ENCODE peak calls at places on chromosomes 3 and 15, in seven cellular contexts. One of them, this sample, is unnamed.

GRCh38 chr15:45117327-45118130 is 3.4 kb downstream of the DUOXA2 start:
- DNase-seq in IMR-90: no peak
- DNase-seq in H9: no peak
- DNase-seq in left ventricle myocardium inferior: no peak
- DNase-seq in A549: no peak
- DNase-seq in mammary epithelial cell: no peak
- DNase-seq in heart left ventricle: no peak
- DNase-seq in this sample: no peak

GRCh38 chr15:62394079-62394478 is 229.0 kb upstream of the C2CD4B start:
- DNase-seq in H9: no peak
- DNase-seq in A549: no peak
- DNase-seq in mammary epithelial cell: no peak
- DNase-seq in IMR-90: peak
- DNase-seq in left ventricle myocardium inferior: no peak
- DNase-seq in heart left ventricle: no peak
- DNase-seq in this sample: no peak

GRCh38 chr3:38479431-38480092 is 16.6 kb upstream of the EXOG start:
- DNase-seq in left ventricle myocardium inferior: peak
- DNase-seq in A549: peak
- DNase-seq in heart left ventricle: peak
- DNase-seq in mammary epithelial cell: peak
- DNase-seq in IMR-90: peak
- DNase-seq in H9: peak
- DNase-seq in this sample: peak

GRCh38 chr3:186772281-186772885 is 11.0 kb upstream of the EIF4A2 start:
- DNase-seq in mammary epithelial cell: no peak
- DNase-seq in H9: peak
- DNase-seq in A549: no peak
- DNase-seq in heart left ventricle: no peak
- DNase-seq in IMR-90: no peak
- DNase-seq in left ventricle myocardium inferior: no peak
- DNase-seq in this sample: no peak

GRCh38 chr3:132055872-132056271 is 21.1 kb upstream of the CPNE4 start:
- DNase-seq in H9: no peak
- DNase-seq in IMR-90: no peak
- DNase-seq in left ventricle myocardium inferior: no peak
- DNase-seq in mammary epithelial cell: no peak
- DNase-seq in heart left ventricle: no peak
- DNase-seq in A549: no peak
- DNase-seq in this sample: no peak

GRCh38 chr3:89332311-89333159 is 225.1 kb downstream of the EPHA3 start:
- DNase-seq in A549: no peak
- DNase-seq in left ventricle myocardium inferior: no peak
- DNase-seq in IMR-90: no peak
- DNase-seq in H9: peak
- DNase-seq in mammary epithelial cell: no peak
- DNase-seq in heart left ventricle: no peak
- DNase-seq in this sample: no peak

GRCh38 chr3:46284981-46285683 is 42.9 kb downstream of the CCR3 start:
- DNase-seq in mammary epithelial cell: peak
- DNase-seq in left ventricle myocardium inferior: peak
- DNase-seq in heart left ventricle: no peak
- DNase-seq in A549: no peak
- DNase-seq in H9: no peak
- DNase-seq in IMR-90: no peak
- DNase-seq in this sample: no peak

GRCh38 chr15:99104788-99105515 is at the start of gene SYNM:
- DNase-seq in A549: peak
- DNase-seq in H9: peak
- DNase-seq in IMR-90: peak
- DNase-seq in mammary epithelial cell: peak
- DNase-seq in left ventricle myocardium inferior: peak
- DNase-seq in heart left ventricle: peak
- DNase-seq in this sample: peak

GRCh38 chr15:96348112-96349027 is 17.9 kb downstream of the NR2F2 start:
- DNase-seq in mammary epithelial cell: no peak
- DNase-seq in A549: no peak
- DNase-seq in IMR-90: no peak
- DNase-seq in heart left ventricle: no peak
- DNase-seq in H9: peak
- DNase-seq in left ventricle myocardium inferior: no peak
- DNase-seq in this sample: no peak

GRCh38 chr15:56744701-56745683 is 11.7 kb upstream of the ZNF280D start:
- DNase-seq in A549: no peak
- DNase-seq in IMR-90: peak
- DNase-seq in heart left ventricle: no peak
- DNase-seq in mammary epithelial cell: no peak
- DNase-seq in H9: no peak
- DNase-seq in left ventricle myocardium inferior: no peak
- DNase-seq in this sample: no peak

GRCh38 chr3:4994823-4995499 is 15.7 kb downstream of the BHLHE40 start:
- DNase-seq in H9: no peak
- DNase-seq in mammary epithelial cell: peak
- DNase-seq in heart left ventricle: peak
- DNase-seq in left ventricle myocardium inferior: peak
- DNase-seq in A549: peak
- DNase-seq in IMR-90: peak
- DNase-seq in this sample: peak

GRCh38 chr15:31400222-31400927 is 73.7 kb downstream of the KLF13 start:
- DNase-seq in IMR-90: no peak
- DNase-seq in heart left ventricle: no peak
- DNase-seq in H9: no peak
- DNase-seq in mammary epithelial cell: no peak
- DNase-seq in A549: no peak
- DNase-seq in left ventricle myocardium inferior: peak
- DNase-seq in this sample: no peak

GRCh38 chr15:48244923-48245322 is 38.8 kb downstream of the SLC12A1 start:
- DNase-seq in IMR-90: no peak
- DNase-seq in A549: no peak
- DNase-seq in heart left ventricle: no peak
- DNase-seq in left ventricle myocardium inferior: no peak
- DNase-seq in H9: no peak
- DNase-seq in mammary epithelial cell: peak
- DNase-seq in this sample: peak

GRCh38 chr15:28075482-28076029 is 23.6 kb downstream of the OCA2 start:
- DNase-seq in heart left ventricle: no peak
- DNase-seq in IMR-90: no peak
- DNase-seq in A549: no peak
- DNase-seq in mammary epithelial cell: no peak
- DNase-seq in H9: no peak
- DNase-seq in left ventricle myocardium inferior: no peak
- DNase-seq in this sample: no peak

DNA sequence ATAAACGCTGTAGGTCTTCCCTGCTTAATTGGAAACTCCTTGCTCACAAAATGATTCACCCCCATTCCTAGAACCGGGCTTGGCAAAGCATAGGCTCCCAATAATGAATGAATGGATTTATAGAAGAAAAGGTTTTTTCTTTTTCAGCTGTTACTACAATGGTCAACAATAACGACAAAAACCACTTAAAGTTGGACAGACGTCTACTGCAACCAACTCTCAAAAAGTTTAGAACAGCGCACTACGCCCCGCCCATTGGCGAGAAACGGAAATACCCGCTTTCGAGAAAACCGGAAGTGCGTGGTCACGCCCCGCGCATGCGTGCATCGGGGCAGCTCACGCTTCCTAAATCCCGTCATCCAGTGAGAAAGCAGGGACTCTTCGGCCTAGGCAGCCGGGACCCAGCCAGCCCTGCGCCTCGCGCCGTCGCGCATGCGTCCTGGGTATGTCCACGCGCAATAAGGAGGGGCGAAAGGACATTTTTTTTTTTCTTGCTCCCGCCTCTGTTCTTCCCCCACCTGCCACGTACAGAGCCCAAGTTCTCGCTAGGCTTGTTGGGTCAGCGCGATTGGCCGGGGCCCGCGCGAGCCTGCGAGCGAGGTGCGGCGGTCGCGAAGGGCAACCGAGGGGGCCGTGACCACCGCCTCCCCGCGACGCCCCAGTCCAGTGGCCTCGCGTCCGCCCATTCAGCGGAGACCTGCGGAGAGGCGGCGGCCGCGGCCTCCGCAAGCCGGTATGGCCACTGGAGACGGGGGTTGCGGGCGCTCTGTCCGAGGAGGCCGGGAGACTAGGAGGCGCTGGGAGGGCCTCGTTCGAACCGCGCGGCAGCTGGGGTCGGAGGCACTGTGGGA is at the start of gene TFG:
- DNase-seq in IMR-90: peak
- DNase-seq in left ventricle myocardium inferior: peak
- DNase-seq in A549: peak
- DNase-seq in heart left ventricle: peak
- DNase-seq in H9: peak
- DNase-seq in mammary epithelial cell: peak
- DNase-seq in this sample: peak
- TF ChIP-seq CTCF in IMR-90: no peak
- TF ChIP-seq CTCF in left ventricle myocardium inferior: no peak
- TF ChIP-seq CTCF in A549: no peak
- TF ChIP-seq CTCF in heart left ventricle: no peak
- TF ChIP-seq CTCF in H9: no peak
- TF ChIP-seq CTCF in mammary epithelial cell: no peak
- TF ChIP-seq CTCF in this sample: no peak

GRCh38 chr3:124861041-124861440 is 26.1 kb downstream of the ITGB5 start:
- DNase-seq in left ventricle myocardium inferior: no peak
- DNase-seq in A549: peak
- DNase-seq in heart left ventricle: no peak
- DNase-seq in H9: no peak
- DNase-seq in mammary epithelial cell: no peak
- DNase-seq in IMR-90: no peak
- DNase-seq in this sample: no peak
- H3K27ac ChIP-seq in left ventricle myocardium inferior: peak
- H3K27ac ChIP-seq in A549: peak
- H3K27ac ChIP-seq in heart left ventricle: peak
- H3K27ac ChIP-seq in H9: no peak
- H3K27ac ChIP-seq in mammary epithelial cell: no peak
- H3K27ac ChIP-seq in IMR-90: peak
- H3K27ac ChIP-seq in this sample: peak

GRCh38 chr3:187974857-187975257 is 179.1 kb upstream of the LPP start:
- DNase-seq in mammary epithelial cell: no peak
- DNase-seq in H9: no peak
- DNase-seq in left ventricle myocardium inferior: no peak
- DNase-seq in heart left ventricle: no peak
- DNase-seq in IMR-90: no peak
- DNase-seq in A549: no peak
- DNase-seq in this sample: no peak
- TF ChIP-seq CTCF in mammary epithelial cell: peak
- TF ChIP-seq CTCF in H9: no peak
- TF ChIP-seq CTCF in left ventricle myocardium inferior: peak
- TF ChIP-seq CTCF in heart left ventricle: peak
- TF ChIP-seq CTCF in IMR-90: no peak
- TF ChIP-seq CTCF in A549: no peak
- TF ChIP-seq CTCF in this sample: no peak

GRCh38 chr3:50610181-50610971 is 1.2 kb downstream of the CISH start:
- DNase-seq in left ventricle myocardium inferior: peak
- DNase-seq in heart left ventricle: peak
- DNase-seq in A549: no peak
- DNase-seq in mammary epithelial cell: no peak
- DNase-seq in IMR-90: no peak
- DNase-seq in H9: no peak
- DNase-seq in this sample: no peak

GRCh38 chr3:50609743-50610085 is 1.9 kb downstream of the CISH start:
- DNase-seq in A549: no peak
- DNase-seq in heart left ventricle: no peak
- DNase-seq in H9: no peak
- DNase-seq in mammary epithelial cell: no peak
- DNase-seq in IMR-90: no peak
- DNase-seq in left ventricle myocardium inferior: no peak
- DNase-seq in this sample: no peak

GRCh38 chr3:50607271-50608091 is 4.1 kb downstream of the CISH start:
- DNase-seq in IMR-90: no peak
- DNase-seq in H9: no peak
- DNase-seq in heart left ventricle: no peak
- DNase-seq in mammary epithelial cell: no peak
- DNase-seq in left ventricle myocardium inferior: no peak
- DNase-seq in A549: no peak
- DNase-seq in this sample: no peak

GRCh38 chr3:50608278-50608677 is 3.3 kb downstream of the CISH start:
- DNase-seq in left ventricle myocardium inferior: no peak
- DNase-seq in H9: no peak
- DNase-seq in heart left ventricle: no peak
- DNase-seq in IMR-90: no peak
- DNase-seq in A549: no peak
- DNase-seq in mammary epithelial cell: no peak
- DNase-seq in this sample: no peak

DNA sequence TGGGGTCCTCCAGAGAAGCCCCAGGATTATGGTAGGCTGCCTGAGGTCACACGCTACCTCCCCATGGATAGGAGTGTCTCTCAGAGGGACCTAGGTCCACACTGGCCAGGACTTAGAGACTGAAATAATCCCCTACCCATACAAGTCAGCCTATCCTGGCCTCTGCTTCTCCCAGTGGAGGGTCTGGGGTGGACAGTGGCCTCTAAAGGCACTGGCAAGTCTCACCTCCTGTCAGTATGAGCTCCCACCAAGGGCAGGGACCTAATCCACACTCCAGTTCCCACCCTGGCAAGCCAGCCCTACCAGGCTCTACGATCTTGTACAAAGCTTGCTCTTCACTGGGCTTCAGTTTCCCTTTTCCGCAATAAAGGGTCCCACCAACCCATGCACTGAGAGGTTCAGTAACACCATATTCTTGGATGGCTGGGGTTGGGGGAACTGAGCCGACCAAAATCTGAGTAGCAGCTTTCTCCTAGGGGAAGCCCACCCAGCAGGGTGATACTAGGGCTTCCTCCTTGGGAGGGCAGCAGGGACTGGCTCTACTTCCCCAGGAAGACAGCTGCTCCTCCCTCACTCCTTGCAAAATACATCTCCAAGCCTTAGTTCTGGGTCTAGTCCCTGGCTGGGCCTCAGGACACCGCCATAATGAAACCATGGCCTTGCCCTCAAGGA is 2.4 kb downstream of the CISH start:
- DNase-seq in left ventricle myocardium inferior: no peak
- DNase-seq in H9: no peak
- DNase-seq in mammary epithelial cell: no peak
- DNase-seq in A549: no peak
- DNase-seq in heart left ventricle: no peak
- DNase-seq in IMR-90: no peak
- DNase-seq in this sample: no peak
- H3K27ac ChIP-seq in left ventricle myocardium inferior: peak
- H3K27ac ChIP-seq in H9: no peak
- H3K27ac ChIP-seq in mammary epithelial cell: no peak
- H3K27ac ChIP-seq in A549: no peak
- H3K27ac ChIP-seq in heart left ventricle: no peak
- H3K27ac ChIP-seq in IMR-90: no peak
- H3K27ac ChIP-seq in this sample: peak

DNA sequence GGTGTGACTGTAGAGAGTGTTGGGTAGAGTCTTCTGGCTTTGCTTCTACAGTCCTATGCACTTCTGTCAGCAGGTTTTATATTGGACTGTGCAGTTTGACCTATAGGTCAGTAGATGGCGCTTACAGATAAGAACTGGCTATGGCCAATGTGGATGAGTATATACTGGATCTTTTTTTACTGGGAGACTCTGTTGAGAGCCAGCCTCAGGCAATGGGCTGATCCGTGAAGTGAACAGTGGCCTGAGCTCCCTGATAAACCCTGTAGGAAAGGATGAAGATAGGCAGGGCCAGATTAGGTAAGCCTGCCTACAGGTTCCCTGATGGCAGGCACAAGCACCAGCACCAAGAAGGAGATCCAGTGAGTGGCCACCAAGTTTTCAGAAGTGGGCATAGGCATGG is 325.9 kb upstream of the SGO1 start:
- DNase-seq in heart left ventricle: no peak
- DNase-seq in IMR-90: peak
- DNase-seq in left ventricle myocardium inferior: no peak
- DNase-seq in A549: peak
- DNase-seq in mammary epithelial cell: peak
- DNase-seq in H9: peak
- DNase-seq in this sample: peak
- TF ChIP-seq CTCF in heart left ventricle: peak
- TF ChIP-seq CTCF in IMR-90: peak
- TF ChIP-seq CTCF in left ventricle myocardium inferior: peak
- TF ChIP-seq CTCF in A549: peak
- TF ChIP-seq CTCF in mammary epithelial cell: peak
- TF ChIP-seq CTCF in H9: peak
- TF ChIP-seq CTCF in this sample: peak